ENCODE peak calls at places on chromosomes 5 and 9, in four cellular contexts. U is GM12891, Y is GM12878, S is K562. Z is an unnamed sample.

GRCh38 chr5:75384218-75384617 is 47.2 kb downstream of the HMGCR start:
- DNase-seq in Y (no peak), S (no peak), U (no peak), Z (no peak)

GRCh38 chr5:140118294-140118936 is 4.5 kb downstream of the PURA start:
- DNase-seq in U (no peak), Y (no peak), S (no peak), Z (no peak)

GRCh38 chr9:128987800-128988199 is 40.3 kb downstream of the NUP188 start:
- DNase-seq in U (no peak), S (no peak), Y (no peak), Z (no peak)

GRCh38 chr9:80793706-80794105 is 895.6 kb downstream of the TLE1 start:
- DNase-seq in S (no peak), U (no peak), Y (no peak), Z (no peak)

GRCh38 chr5:172943283-172943841 is 15.9 kb upstream of the RPL26L1 start:
- DNase-seq in S (peak; percentile 74), Y (no peak), U (no peak), Z (no peak)

GRCh38 chr5:69230181-69230580 is 4.5 kb upstream of the CDK7 start:
- DNase-seq in U (no peak), Y (no peak), S (no peak), Z (no peak)

GRCh38 chr9:129273941-129274709 is 96.1 kb upstream of the IER5L start:
- DNase-seq in U (no peak), Y (no peak), S (no peak), Z (peak; percentile 33)

GRCh38 chr9:125372441-125373226 is 111.0 kb downstream of the GAPVD1 start:
- DNase-seq in S (no peak), Y (no peak), U (no peak), Z (no peak)

GRCh38 chr5:135066781-135067430 is 32.9 kb upstream of the PITX1 start:
- DNase-seq in Y (no peak), U (no peak), S (no peak), Z (no peak)

GRCh38 chr5:60066502-60066901 is 173.0 kb upstream of the PDE4D start:
- DNase-seq in S (no peak), U (no peak), Y (no peak), Z (no peak)

GRCh38 chr5:109439593-109439992 is 29.8 kb upstream of the PJA2 start:
- DNase-seq in U (no peak), Y (no peak), S (no peak), Z (no peak)

GRCh38 chr5:151745071-151745705 is 13.2 kb downstream of the ATOX1 start:
- DNase-seq in U (no peak), S (no peak), Y (peak; percentile 71), Z (no peak)

GRCh38 chr5:150765789-150766149 is 7.0 kb upstream of the DCTN4 start:
- DNase-seq in S (no peak), U (no peak), Y (no peak), Z (peak; percentile 65)

GRCh38 chr5:58318468-58318867 is 141.4 kb downstream of the PLK2 start:
- DNase-seq in U (no peak), Y (no peak), S (no peak), Z (no peak)

GRCh38 chr5:95739857-95740256 is 8.7 kb downstream of the RHOBTB3 start:
- DNase-seq in Y (no peak), S (no peak), U (no peak), Z (no peak)

GRCh38 chr5:90153031-90153430 is 256.5 kb downstream of the CETN3 start:
- DNase-seq in S (no peak), U (no peak), Y (no peak), Z (no peak)

GRCh38 chr5:140043508-140043872 is 391 bp upstream of the NRG2 start:
- DNase-seq in Y (no peak), S (peak; percentile 20), U (no peak), Z (no peak)

GRCh38 chr5:170882345-170882744 is 20.5 kb downstream of the RANBP17 start:
- DNase-seq in S (no peak), U (no peak), Y (no peak), Z (no peak)

GRCh38 chr5:143342607-143343006 is 60.9 kb downstream of the NR3C1 start:
- DNase-seq in S (no peak), Y (no peak), U (no peak), Z (no peak)

GRCh38 chr5:80745490-80745889 is 90.7 kb upstream of the DHFR start:
- DNase-seq in Y (no peak), U (no peak), S (no peak), Z (no peak)

GRCh38 chr5:54611290-54611951 is 93.9 kb downstream of the SNX18 start:
- DNase-seq in Y (no peak), S (no peak), U (no peak), Z (peak; percentile 14)

GRCh38 chr5:13234-13633 is 78.7 kb upstream of the PLEKHG4B start:
- DNase-seq in U (no peak), Y (no peak), S (no peak), Z (no peak)

GRCh38 chr5:149224282-149224681 is 47.4 kb upstream of the AFAP1L1 start:
- DNase-seq in S (no peak), U (no peak), Y (no peak), Z (no peak)

GRCh38 chr9:98173181-98173580 is 19.3 kb downstream of the CORO2A start:
- DNase-seq in U (no peak), Y (no peak), S (no peak), Z (no peak)

GRCh38 chr5:108484035-108484434 is 102.1 kb upstream of the FBXL17 start:
- DNase-seq in S (no peak), U (no peak), Y (no peak), Z (no peak)

GRCh38 chr9:130147910-130148309 is 24.3 kb upstream of the NCS1 start:
- DNase-seq in S (no peak), U (no peak), Y (no peak), Z (no peak)

GRCh38 chr9:110742741-110743371 is 74.3 kb downstream of the MUSK start:
- DNase-seq in U (no peak), Y (no peak), S (no peak), Z (no peak)

GRCh38 chr9:104738452-104738851 is 9.0 kb upstream of the NIPSNAP3A start:
- DNase-seq in U (no peak), Y (no peak), S (no peak), Z (no peak)

GRCh38 chr9:104743377-104743985 is 4.0 kb upstream of the NIPSNAP3A start:
- DNase-seq in S (peak; percentile 49), Y (peak; percentile 58), U (no peak), Z (no peak)

GRCh38 chr9:104746285-104746684 is 1.2 kb upstream of the NIPSNAP3A start:
- DNase-seq in Y (no peak), S (no peak), U (no peak), Z (no peak)

GRCh38 chr9:104745852-104746251 is 1.6 kb upstream of the NIPSNAP3A start:
- DNase-seq in S (no peak), Y (no peak), U (no peak), Z (no peak)

DNA sequence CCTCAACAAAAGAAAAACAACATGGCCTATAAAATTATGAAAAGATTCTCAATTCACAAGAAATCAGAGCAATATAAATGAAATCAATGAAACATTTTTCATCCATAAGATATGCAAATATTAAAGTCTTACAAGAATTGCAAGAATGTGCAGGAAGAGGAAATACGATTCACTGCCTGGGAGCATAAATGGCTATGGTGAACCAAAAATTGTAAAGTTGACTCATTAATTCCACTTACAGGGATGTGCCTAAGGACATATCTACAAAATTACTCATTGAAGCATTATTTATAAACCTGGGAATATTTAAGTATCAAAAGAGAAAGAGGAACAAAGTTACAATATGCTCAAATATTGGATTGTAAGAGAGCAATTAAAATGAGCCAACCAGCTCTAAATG is 6.9 kb upstream of the NIPSNAP3A start:
- DNase-seq in S (no peak), Y (no peak), U (no peak), Z (no peak)
- TF ChIP-seq SPI1 in S (no peak), Y (no peak), U (no peak), Z (no peak)

DNA sequence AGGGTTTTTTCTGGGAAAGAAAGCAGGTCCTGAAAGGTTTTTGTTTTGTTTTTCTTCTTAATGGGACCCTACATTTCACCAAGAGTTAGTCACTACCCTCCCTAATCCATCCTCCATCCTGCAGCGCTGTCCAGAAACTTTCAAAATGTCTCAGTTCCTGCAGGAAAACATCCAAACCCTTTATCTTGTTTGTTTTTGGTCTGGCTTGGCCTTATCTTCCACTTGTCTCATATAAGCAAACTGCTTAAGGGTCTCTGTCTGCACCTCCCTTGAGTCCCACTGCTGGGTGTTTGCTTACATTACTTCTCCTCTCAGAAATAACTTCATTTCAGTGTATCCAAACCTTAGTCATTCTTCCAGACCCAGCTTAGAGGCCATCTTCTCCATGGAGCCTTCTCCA is 11.0 kb upstream of the TRAF1 start:
- DNase-seq in S (no peak), U (no peak), Y (no peak), Z (no peak)
- TF ChIP-seq SPI1 in S (no peak), U (no peak), Y (no peak), Z (no peak)

GRCh38 chr5:57302643-57303042 is 128.8 kb downstream of the GPBP1 start:
- DNase-seq in Y (no peak), S (no peak), U (no peak), Z (no peak)
- TF ChIP-seq SPI1 in Y (no peak), S (no peak), U (no peak), Z (no peak)

DNA sequence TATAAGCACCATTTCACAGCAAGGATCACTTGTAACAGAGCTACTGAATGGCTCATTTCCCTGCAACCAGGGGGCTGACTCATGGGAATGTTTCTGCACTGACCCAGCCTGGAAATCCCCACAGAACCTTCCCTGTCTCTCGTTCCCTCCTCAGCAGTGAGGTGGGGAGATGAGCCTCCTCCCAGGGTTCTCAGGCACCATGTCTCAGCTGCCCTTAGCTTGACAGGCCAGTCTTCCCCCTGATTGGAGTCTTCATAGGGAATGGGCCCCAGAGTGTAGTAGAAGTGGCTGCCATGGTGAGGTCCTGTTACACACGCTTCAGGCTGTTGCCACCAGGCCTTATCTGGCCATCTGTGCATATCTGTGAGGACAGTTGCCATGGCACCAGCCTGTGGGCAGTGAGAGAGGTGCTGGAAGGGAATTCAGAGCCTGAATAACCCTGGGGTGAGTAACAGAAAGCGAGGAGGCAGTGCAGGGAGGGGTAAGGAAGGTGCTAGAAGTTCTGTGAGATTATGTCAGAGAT is 324.4 kb downstream of the ENC1 start:
- DNase-seq in S (no peak), Y (peak; percentile 53), U (no peak), Z (no peak)
- TF ChIP-seq SPI1 in S (no peak), Y (no peak), U (no peak), Z (no peak)

GRCh38 chr5:180821538-180821937 is 18.9 kb upstream of the MGAT1 start:
- DNase-seq in S (no peak), U (no peak), Y (no peak), Z (no peak)
- TF ChIP-seq SPI1 in S (no peak), U (no peak), Y (no peak), Z (no peak)

GRCh38 chr9:38109601-38110000 is 40.6 kb upstream of the SHB start:
- DNase-seq in Y (no peak), U (no peak), S (no peak), Z (no peak)
- TF ChIP-seq SPI1 in Y (no peak), U (no peak), S (no peak), Z (no peak)